ENCODE peak calls at places on chromosomes 2 and 18, in nine cellular contexts. One of them, this sample, is unnamed.

GRCh38 chr2:110842048-110842447 is 109.7 kb downstream of the ACOXL start:
- DNase-seq in transverse colon: no peak
- DNase-seq in AG08396: no peak
- DNase-seq in H54: no peak
- DNase-seq in stimulated activated CD4-positive, alpha-beta T cell treated with anti-CD3 and anti-CD28 coated beads, Interleukin-4, amount 100 ng/mL, for 4 hours: no peak
- DNase-seq in dorsolateral prefrontal cortex: no peak
- DNase-seq in GM12891: no peak
- DNase-seq in myocyte: no peak
- DNase-seq in HS-5: no peak
- DNase-seq in this sample: no peak

GRCh38 chr2:240914645-240915525 is 8.7 kb downstream of the CROCC2 start:
- DNase-seq in HS-5: no peak
- DNase-seq in H54: no peak
- DNase-seq in transverse colon: no peak
- DNase-seq in GM12891: no peak
- DNase-seq in stimulated activated CD4-positive, alpha-beta T cell treated with anti-CD3 and anti-CD28 coated beads, Interleukin-4, amount 100 ng/mL, for 4 hours: no peak
- DNase-seq in AG08396: no peak
- DNase-seq in myocyte: no peak
- DNase-seq in dorsolateral prefrontal cortex: no peak
- DNase-seq in this sample: no peak

GRCh38 chr2:165793779-165794519 is at the start of gene GALNT3:
- DNase-seq in HS-5: no peak
- DNase-seq in H54: no peak
- DNase-seq in transverse colon: peak; percentile 94
- DNase-seq in myocyte: no peak
- DNase-seq in stimulated activated CD4-positive, alpha-beta T cell treated with anti-CD3 and anti-CD28 coated beads, Interleukin-4, amount 100 ng/mL, for 4 hours: no peak
- DNase-seq in dorsolateral prefrontal cortex: no peak
- DNase-seq in GM12891: peak; percentile 22
- DNase-seq in AG08396: peak; percentile 17
- DNase-seq in this sample: peak; percentile 22

GRCh38 chr2:207385903-207386302 is 143.9 kb upstream of the CREB1 start:
- DNase-seq in myocyte: peak; percentile 21
- DNase-seq in HS-5: peak; percentile 36
- DNase-seq in dorsolateral prefrontal cortex: no peak
- DNase-seq in transverse colon: no peak
- DNase-seq in AG08396: peak; percentile 24
- DNase-seq in GM12891: no peak
- DNase-seq in H54: no peak
- DNase-seq in stimulated activated CD4-positive, alpha-beta T cell treated with anti-CD3 and anti-CD28 coated beads, Interleukin-4, amount 100 ng/mL, for 4 hours: no peak
- DNase-seq in this sample: no peak

GRCh38 chr2:184611221-184612085 is 13.1 kb downstream of the ZNF804A start:
- DNase-seq in GM12891: no peak
- DNase-seq in transverse colon: no peak
- DNase-seq in stimulated activated CD4-positive, alpha-beta T cell treated with anti-CD3 and anti-CD28 coated beads, Interleukin-4, amount 100 ng/mL, for 4 hours: no peak
- DNase-seq in H54: no peak
- DNase-seq in dorsolateral prefrontal cortex: no peak
- DNase-seq in myocyte: peak; percentile 2
- DNase-seq in HS-5: peak; percentile 88
- DNase-seq in AG08396: peak; percentile 7
- DNase-seq in this sample: no peak

GRCh38 chr2:154900963-154901517 is 202.5 kb downstream of the KCNJ3 start:
- DNase-seq in myocyte: no peak
- DNase-seq in AG08396: no peak
- DNase-seq in GM12891: no peak
- DNase-seq in dorsolateral prefrontal cortex: no peak
- DNase-seq in H54: no peak
- DNase-seq in HS-5: no peak
- DNase-seq in transverse colon: no peak
- DNase-seq in stimulated activated CD4-positive, alpha-beta T cell treated with anti-CD3 and anti-CD28 coated beads, Interleukin-4, amount 100 ng/mL, for 4 hours: no peak
- DNase-seq in this sample: no peak

GRCh38 chr2:158953926-158954763 is 14.3 kb upstream of the TANC1 start:
- DNase-seq in dorsolateral prefrontal cortex: no peak
- DNase-seq in transverse colon: peak; percentile 88
- DNase-seq in myocyte: peak; percentile 86
- DNase-seq in GM12891: no peak
- DNase-seq in H54: no peak
- DNase-seq in AG08396: peak; percentile 53
- DNase-seq in stimulated activated CD4-positive, alpha-beta T cell treated with anti-CD3 and anti-CD28 coated beads, Interleukin-4, amount 100 ng/mL, for 4 hours: peak; percentile 30
- DNase-seq in HS-5: no peak
- DNase-seq in this sample: peak; percentile 81

GRCh38 chr2:145752091-145752806 is 1232.3 kb upstream of the ZEB2 start:
- DNase-seq in HS-5: no peak
- DNase-seq in AG08396: peak; percentile 43
- DNase-seq in GM12891: no peak
- DNase-seq in H54: no peak
- DNase-seq in dorsolateral prefrontal cortex: no peak
- DNase-seq in stimulated activated CD4-positive, alpha-beta T cell treated with anti-CD3 and anti-CD28 coated beads, Interleukin-4, amount 100 ng/mL, for 4 hours: no peak
- DNase-seq in myocyte: peak; percentile 81
- DNase-seq in transverse colon: no peak
- DNase-seq in this sample: no peak

GRCh38 chr2:65177754-65178442 is 48.0 kb upstream of the RAB1A start:
- DNase-seq in GM12891: no peak
- DNase-seq in H54: no peak
- DNase-seq in stimulated activated CD4-positive, alpha-beta T cell treated with anti-CD3 and anti-CD28 coated beads, Interleukin-4, amount 100 ng/mL, for 4 hours: no peak
- DNase-seq in myocyte: peak; percentile 75
- DNase-seq in dorsolateral prefrontal cortex: no peak
- DNase-seq in transverse colon: peak; percentile 74
- DNase-seq in HS-5: no peak
- DNase-seq in AG08396: no peak
- DNase-seq in this sample: no peak

GRCh38 chr2:203567786-203568185 is 32.7 kb upstream of the RAPH1 start:
- DNase-seq in transverse colon: no peak
- DNase-seq in stimulated activated CD4-positive, alpha-beta T cell treated with anti-CD3 and anti-CD28 coated beads, Interleukin-4, amount 100 ng/mL, for 4 hours: no peak
- DNase-seq in AG08396: no peak
- DNase-seq in myocyte: no peak
- DNase-seq in GM12891: no peak
- DNase-seq in dorsolateral prefrontal cortex: no peak
- DNase-seq in H54: no peak
- DNase-seq in HS-5: no peak
- DNase-seq in this sample: no peak

GRCh38 chr2:4219121-4219520 is 515.7 kb downstream of the DCDC2C start:
- DNase-seq in transverse colon: no peak
- DNase-seq in dorsolateral prefrontal cortex: no peak
- DNase-seq in HS-5: no peak
- DNase-seq in AG08396: no peak
- DNase-seq in H54: no peak
- DNase-seq in stimulated activated CD4-positive, alpha-beta T cell treated with anti-CD3 and anti-CD28 coated beads, Interleukin-4, amount 100 ng/mL, for 4 hours: no peak
- DNase-seq in myocyte: no peak
- DNase-seq in GM12891: no peak
- DNase-seq in this sample: no peak

GRCh38 chr2:208820289-208820688 is 413.7 kb downstream of the PTH2R start:
- DNase-seq in AG08396: no peak
- DNase-seq in GM12891: no peak
- DNase-seq in myocyte: no peak
- DNase-seq in transverse colon: no peak
- DNase-seq in HS-5: peak; percentile 20
- DNase-seq in H54: no peak
- DNase-seq in dorsolateral prefrontal cortex: no peak
- DNase-seq in stimulated activated CD4-positive, alpha-beta T cell treated with anti-CD3 and anti-CD28 coated beads, Interleukin-4, amount 100 ng/mL, for 4 hours: no peak
- DNase-seq in this sample: no peak

GRCh38 chr18:26520974-26521373 is 27.4 kb downstream of the KCTD1 start:
- DNase-seq in GM12891: no peak
- DNase-seq in AG08396: no peak
- DNase-seq in H54: no peak
- DNase-seq in myocyte: no peak
- DNase-seq in HS-5: no peak
- DNase-seq in dorsolateral prefrontal cortex: no peak
- DNase-seq in stimulated activated CD4-positive, alpha-beta T cell treated with anti-CD3 and anti-CD28 coated beads, Interleukin-4, amount 100 ng/mL, for 4 hours: no peak
- DNase-seq in transverse colon: no peak
- DNase-seq in this sample: no peak

GRCh38 chr18:73684651-73685050 is 463.0 kb downstream of the FBXO15 start:
- DNase-seq in myocyte: no peak
- DNase-seq in stimulated activated CD4-positive, alpha-beta T cell treated with anti-CD3 and anti-CD28 coated beads, Interleukin-4, amount 100 ng/mL, for 4 hours: no peak
- DNase-seq in HS-5: no peak
- DNase-seq in GM12891: no peak
- DNase-seq in AG08396: no peak
- DNase-seq in H54: no peak
- DNase-seq in dorsolateral prefrontal cortex: no peak
- DNase-seq in transverse colon: no peak
- DNase-seq in this sample: no peak

GRCh38 chr2:86028763-86029381 is 76.8 kb downstream of the POLR1A start:
- DNase-seq in stimulated activated CD4-positive, alpha-beta T cell treated with anti-CD3 and anti-CD28 coated beads, Interleukin-4, amount 100 ng/mL, for 4 hours: no peak
- DNase-seq in transverse colon: peak; percentile 33
- DNase-seq in GM12891: no peak
- DNase-seq in H54: no peak
- DNase-seq in HS-5: no peak
- DNase-seq in dorsolateral prefrontal cortex: no peak
- DNase-seq in AG08396: no peak
- DNase-seq in myocyte: no peak
- DNase-seq in this sample: no peak

GRCh38 chr18:56563568-56563967 is 74.8 kb downstream of the TXNL1 start:
- DNase-seq in H54: no peak
- DNase-seq in HS-5: no peak
- DNase-seq in transverse colon: no peak
- DNase-seq in stimulated activated CD4-positive, alpha-beta T cell treated with anti-CD3 and anti-CD28 coated beads, Interleukin-4, amount 100 ng/mL, for 4 hours: no peak
- DNase-seq in myocyte: peak; percentile 30
- DNase-seq in GM12891: no peak
- DNase-seq in AG08396: no peak
- DNase-seq in dorsolateral prefrontal cortex: no peak
- DNase-seq in this sample: no peak

GRCh38 chr2:80322337-80322920 is 17.9 kb upstream of the LRRTM1 start:
- DNase-seq in HS-5: no peak
- DNase-seq in transverse colon: no peak
- DNase-seq in myocyte: no peak
- DNase-seq in H54: no peak
- DNase-seq in GM12891: no peak
- DNase-seq in AG08396: no peak
- DNase-seq in dorsolateral prefrontal cortex: no peak
- DNase-seq in stimulated activated CD4-positive, alpha-beta T cell treated with anti-CD3 and anti-CD28 coated beads, Interleukin-4, amount 100 ng/mL, for 4 hours: no peak
- DNase-seq in this sample: no peak

GRCh38 chr2:8886876-8887275 is 49.5 kb upstream of the KIDINS220 start:
- DNase-seq in GM12891: no peak
- DNase-seq in HS-5: no peak
- DNase-seq in transverse colon: no peak
- DNase-seq in H54: no peak
- DNase-seq in stimulated activated CD4-positive, alpha-beta T cell treated with anti-CD3 and anti-CD28 coated beads, Interleukin-4, amount 100 ng/mL, for 4 hours: no peak
- DNase-seq in dorsolateral prefrontal cortex: no peak
- DNase-seq in AG08396: no peak
- DNase-seq in myocyte: no peak
- DNase-seq in this sample: no peak

GRCh38 chr2:241561811-241562210 is 3.3 kb downstream of the BOK start:
- DNase-seq in stimulated activated CD4-positive, alpha-beta T cell treated with anti-CD3 and anti-CD28 coated beads, Interleukin-4, amount 100 ng/mL, for 4 hours: no peak
- DNase-seq in GM12891: no peak
- DNase-seq in myocyte: peak; percentile 78
- DNase-seq in dorsolateral prefrontal cortex: peak; percentile 81
- DNase-seq in H54: peak; percentile 86
- DNase-seq in AG08396: peak; percentile 90
- DNase-seq in HS-5: no peak
- DNase-seq in transverse colon: peak; percentile 50
- DNase-seq in this sample: peak; percentile 91

GRCh38 chr2:235716875-235717496 is 223.1 kb downstream of the AGAP1 start:
- DNase-seq in myocyte: peak; percentile 42
- DNase-seq in H54: no peak
- DNase-seq in stimulated activated CD4-positive, alpha-beta T cell treated with anti-CD3 and anti-CD28 coated beads, Interleukin-4, amount 100 ng/mL, for 4 hours: no peak
- DNase-seq in HS-5: no peak
- DNase-seq in transverse colon: no peak
- DNase-seq in GM12891: no peak
- DNase-seq in AG08396: peak; percentile 30
- DNase-seq in dorsolateral prefrontal cortex: no peak
- DNase-seq in this sample: no peak

GRCh38 chr2:174699993-174700766 is 64.1 kb downstream of the CHRNA1 start:
- DNase-seq in H54: peak; percentile 47
- DNase-seq in transverse colon: no peak
- DNase-seq in AG08396: peak; percentile 70
- DNase-seq in HS-5: peak; percentile 16
- DNase-seq in stimulated activated CD4-positive, alpha-beta T cell treated with anti-CD3 and anti-CD28 coated beads, Interleukin-4, amount 100 ng/mL, for 4 hours: no peak
- DNase-seq in GM12891: no peak
- DNase-seq in myocyte: peak; percentile 63
- DNase-seq in dorsolateral prefrontal cortex: no peak
- DNase-seq in this sample: no peak

GRCh38 chr18:50769463-50769862 is 50.4 kb downstream of the MRO start:
- DNase-seq in H54: no peak
- DNase-seq in AG08396: no peak
- DNase-seq in dorsolateral prefrontal cortex: no peak
- DNase-seq in myocyte: no peak
- DNase-seq in stimulated activated CD4-positive, alpha-beta T cell treated with anti-CD3 and anti-CD28 coated beads, Interleukin-4, amount 100 ng/mL, for 4 hours: no peak
- DNase-seq in HS-5: no peak
- DNase-seq in transverse colon: no peak
- DNase-seq in GM12891: no peak
- DNase-seq in this sample: no peak

GRCh38 chr2:68344031-68344430 is 21.1 kb upstream of the PLEK start:
- DNase-seq in myocyte: no peak
- DNase-seq in transverse colon: no peak
- DNase-seq in stimulated activated CD4-positive, alpha-beta T cell treated with anti-CD3 and anti-CD28 coated beads, Interleukin-4, amount 100 ng/mL, for 4 hours: no peak
- DNase-seq in AG08396: no peak
- DNase-seq in GM12891: no peak
- DNase-seq in HS-5: no peak
- DNase-seq in H54: no peak
- DNase-seq in dorsolateral prefrontal cortex: no peak
- DNase-seq in this sample: no peak

GRCh38 chr2:207828361-207829057 is 58.8 kb upstream of the FZD5 start:
- DNase-seq in myocyte: no peak
- DNase-seq in stimulated activated CD4-positive, alpha-beta T cell treated with anti-CD3 and anti-CD28 coated beads, Interleukin-4, amount 100 ng/mL, for 4 hours: no peak
- DNase-seq in HS-5: no peak
- DNase-seq in dorsolateral prefrontal cortex: no peak
- DNase-seq in transverse colon: no peak
- DNase-seq in GM12891: no peak
- DNase-seq in AG08396: no peak
- DNase-seq in H54: no peak
- DNase-seq in this sample: no peak

GRCh38 chr2:128646091-128646490 is 327.4 kb upstream of the HS6ST1 start:
- DNase-seq in myocyte: no peak
- DNase-seq in stimulated activated CD4-positive, alpha-beta T cell treated with anti-CD3 and anti-CD28 coated beads, Interleukin-4, amount 100 ng/mL, for 4 hours: no peak
- DNase-seq in GM12891: no peak
- DNase-seq in transverse colon: no peak
- DNase-seq in dorsolateral prefrontal cortex: no peak
- DNase-seq in HS-5: no peak
- DNase-seq in AG08396: no peak
- DNase-seq in H54: no peak
- DNase-seq in this sample: no peak

GRCh38 chr2:86833315-86833714 is 28.4 kb downstream of the CD8B start:
- DNase-seq in H54: no peak
- DNase-seq in GM12891: no peak
- DNase-seq in myocyte: no peak
- DNase-seq in dorsolateral prefrontal cortex: no peak
- DNase-seq in stimulated activated CD4-positive, alpha-beta T cell treated with anti-CD3 and anti-CD28 coated beads, Interleukin-4, amount 100 ng/mL, for 4 hours: no peak
- DNase-seq in transverse colon: no peak
- DNase-seq in HS-5: no peak
- DNase-seq in AG08396: no peak
- DNase-seq in this sample: no peak

GRCh38 chr18:74468547-74469014 is 11.5 kb upstream of the DIPK1C start:
- DNase-seq in AG08396: no peak
- DNase-seq in transverse colon: no peak
- DNase-seq in HS-5: no peak
- DNase-seq in H54: no peak
- DNase-seq in myocyte: no peak
- DNase-seq in dorsolateral prefrontal cortex: no peak
- DNase-seq in stimulated activated CD4-positive, alpha-beta T cell treated with anti-CD3 and anti-CD28 coated beads, Interleukin-4, amount 100 ng/mL, for 4 hours: no peak
- DNase-seq in GM12891: no peak
- DNase-seq in this sample: no peak

GRCh38 chr2:69192176-69192945 is 179.4 kb downstream of the ANTXR1 start:
- DNase-seq in myocyte: peak; percentile 49
- DNase-seq in AG08396: no peak
- DNase-seq in stimulated activated CD4-positive, alpha-beta T cell treated with anti-CD3 and anti-CD28 coated beads, Interleukin-4, amount 100 ng/mL, for 4 hours: no peak
- DNase-seq in H54: no peak
- DNase-seq in GM12891: no peak
- DNase-seq in dorsolateral prefrontal cortex: no peak
- DNase-seq in transverse colon: peak; percentile 55
- DNase-seq in HS-5: no peak
- DNase-seq in this sample: no peak